ENCODE peak calls at places on chromosome 11, in six cellular contexts. I is A673, B is cardiac fibroblast, X is kidney epithelial cell, F is SK-N-SH, P is A549. H is an unnamed sample.

GRCh38 chr11:29093416-29093815 is 923.4 kb downstream of the KCNA4 start:
- DNase-seq in B (peak; percentile 55), I (no peak), P (peak; percentile 33), X (no peak), F (no peak), H (peak; percentile 35)

GRCh38 chr11:34972892-34973291 is 56.5 kb downstream of the PDHX start:
- DNase-seq in X (no peak), I (no peak), F (no peak), P (no peak), B (peak; percentile 21), H (peak; percentile 62)

GRCh38 chr11:119446871-119447663 is 24.1 kb upstream of the THY1 start:
- DNase-seq in F (no peak), X (no peak), I (no peak), B (no peak), P (no peak), H (no peak)

GRCh38 chr11:76919887-76920746 is 59.4 kb downstream of the ACER3 start:
- DNase-seq in B (peak; percentile 94), I (peak; percentile 94), F (peak; percentile 66), X (peak; percentile 57), P (peak; percentile 60), H (peak; percentile 70)

GRCh38 chr11:71381781-71382505 is 66.2 kb downstream of the DHCR7 start:
- DNase-seq in X (no peak), F (no peak), B (no peak), P (no peak), I (no peak), H (no peak)

GRCh38 chr11:133991101-133991500 is 34.3 kb upstream of the IGSF9B start:
- DNase-seq in P (no peak), X (no peak), B (no peak), I (no peak), F (no peak), H (no peak)

GRCh38 chr11:36116161-36116560 is 172.3 kb downstream of the LDLRAD3 start:
- DNase-seq in X (no peak), P (no peak), I (no peak), F (no peak), B (peak; percentile 51), H (no peak)

GRCh38 chr11:15893080-15893492 is 463.3 kb downstream of the SOX6 start:
- DNase-seq in F (peak; percentile 50), I (peak; percentile 54), B (peak; percentile 74), X (peak; percentile 31), P (no peak), H (peak; percentile 39)

GRCh38 chr11:69174841-69175240 is 19.1 kb downstream of the SMIM38 start:
- DNase-seq in B (no peak), F (no peak), X (no peak), I (no peak), P (no peak), H (no peak)

GRCh38 chr11:14189874-14190273 is 169.1 kb downstream of the RRAS2 start:
- DNase-seq in B (peak; percentile 61), I (no peak), X (no peak), F (no peak), P (no peak), H (no peak)

GRCh38 chr11:9130297-9130696 is 38.9 kb upstream of the SCUBE2 start:
- DNase-seq in B (no peak), F (no peak), X (no peak), I (no peak), P (no peak), H (no peak)

GRCh38 chr11:63212742-63213141 is 30.7 kb downstream of the SLC22A25 start:
- DNase-seq in X (no peak), F (peak; percentile 23), I (peak; percentile 66), B (peak; percentile 25), P (peak; percentile 26), H (no peak)

DNA sequence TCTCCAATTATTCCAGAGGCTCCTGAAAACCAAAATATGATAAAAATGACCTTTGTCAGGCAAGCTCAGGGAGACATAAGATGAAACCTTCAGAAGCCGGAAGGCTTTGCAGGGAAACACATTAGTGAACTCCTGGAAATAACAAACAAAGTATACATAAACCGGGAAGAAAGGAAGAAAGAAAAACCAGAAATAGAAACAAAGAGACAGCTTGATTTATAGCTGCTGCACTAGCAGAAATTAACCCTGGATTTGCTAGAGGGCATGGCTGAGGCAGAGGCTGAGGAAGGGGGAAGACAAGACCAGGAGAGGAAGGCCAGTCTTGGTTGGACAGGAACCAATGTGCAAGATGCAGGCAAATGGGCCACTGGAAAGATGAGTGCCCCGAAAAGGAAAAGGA is 33.3 kb downstream of the SLC22A25 start:
- DNase-seq in P (no peak), I (no peak), B (no peak), F (no peak), X (no peak), H (no peak)
- TF ChIP-seq CTCF in P (no peak), I (no peak), B (no peak), F (no peak), X (no peak), H (no peak)

GRCh38 chr11:85132839-85133238 is 494.3 kb downstream of the DLG2 start:
- DNase-seq in I (no peak), X (no peak), P (no peak), F (no peak), B (no peak), H (no peak)
- H3K4me3 ChIP-seq in I (no peak overlapping the region), X (peak overlapping the region; percentile 10), P (no peak overlapping the region), F (peak overlapping the region; percentile 5), B (no peak overlapping the region), H (no peak overlapping the region)

GRCh38 chr11:61762798-61763197 is 10.4 kb downstream of the MYRF start:
- DNase-seq in P (no peak), X (no peak), I (no peak), B (no peak), F (peak; percentile 79), H (no peak)

GRCh38 chr11:61763930-61764605 is 11.6 kb downstream of the MYRF start:
- DNase-seq in X (no peak), F (no peak), P (no peak), B (no peak), I (no peak), H (no peak)

GRCh38 chr11:61765550-61766253 is 13.3 kb downstream of the MYRF start:
- DNase-seq in B (no peak), I (no peak), P (no peak), X (no peak), F (no peak), H (no peak)

GRCh38 chr11:61766353-61766841 is 14.0 kb downstream of the MYRF start:
- DNase-seq in X (peak; percentile 61), I (no peak), B (no peak), F (no peak), P (no peak), H (no peak)

DNA sequence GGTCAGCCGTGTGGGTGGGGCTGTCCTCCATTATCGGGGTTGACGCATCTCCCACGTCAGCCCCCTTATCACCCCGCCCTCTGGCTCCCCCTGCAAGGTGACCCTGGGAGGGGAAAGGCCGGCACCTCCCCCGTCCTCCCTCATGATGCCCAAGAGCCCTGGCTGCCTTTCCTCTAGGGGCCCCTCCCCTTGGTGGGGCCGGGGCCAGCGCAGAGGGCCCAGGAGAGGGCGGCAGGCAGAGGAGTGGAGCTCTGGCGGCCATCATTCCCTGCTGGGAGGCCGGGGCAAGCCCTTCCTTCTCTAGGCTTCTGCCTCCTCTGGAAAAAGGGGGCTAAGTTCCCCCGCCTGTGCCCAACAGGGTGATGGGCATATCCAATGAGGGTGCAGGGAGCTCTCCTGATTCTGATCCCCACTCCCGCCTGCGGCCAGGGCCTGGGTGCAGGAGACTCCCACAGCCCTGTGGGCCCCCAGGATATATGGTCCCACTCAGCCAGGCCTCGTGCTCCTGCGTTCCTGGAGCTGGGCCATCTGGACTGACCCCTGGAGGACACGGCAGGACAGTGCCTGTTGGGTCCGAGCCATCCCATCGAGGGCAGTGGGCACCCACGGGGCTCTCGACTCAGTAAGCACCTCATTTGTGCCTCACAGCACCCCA is 12.3 kb downstream of the MYRF start:
- DNase-seq in P (no peak), B (peak; percentile 82), X (no peak), F (peak; percentile 88), I (no peak), H (no peak)
- TF ChIP-seq CTCF in P (no peak), B (no peak), X (no peak), F (no peak), I (no peak), H (no peak)

GRCh38 chr11:102116453-102117205 is 6.4 kb downstream of the YAP1 start:
- DNase-seq in P (no peak), X (no peak), B (peak; percentile 34), I (no peak), F (no peak), H (no peak)

GRCh38 chr11:102120006-102120405 is 9.8 kb downstream of the YAP1 start:
- DNase-seq in B (peak; percentile 45), X (no peak), F (no peak), I (no peak), P (peak; percentile 13), H (no peak)

GRCh38 chr11:102118937-102119336 is 8.7 kb downstream of the YAP1 start:
- DNase-seq in I (peak; percentile 82), X (no peak), P (no peak), F (no peak), B (no peak), H (no peak)

GRCh38 chr11:102115557-102115956 is 5.3 kb downstream of the YAP1 start:
- DNase-seq in P (peak; percentile 56), B (peak; percentile 52), X (peak; percentile 98), I (peak; percentile 54), F (no peak), H (no peak)

DNA sequence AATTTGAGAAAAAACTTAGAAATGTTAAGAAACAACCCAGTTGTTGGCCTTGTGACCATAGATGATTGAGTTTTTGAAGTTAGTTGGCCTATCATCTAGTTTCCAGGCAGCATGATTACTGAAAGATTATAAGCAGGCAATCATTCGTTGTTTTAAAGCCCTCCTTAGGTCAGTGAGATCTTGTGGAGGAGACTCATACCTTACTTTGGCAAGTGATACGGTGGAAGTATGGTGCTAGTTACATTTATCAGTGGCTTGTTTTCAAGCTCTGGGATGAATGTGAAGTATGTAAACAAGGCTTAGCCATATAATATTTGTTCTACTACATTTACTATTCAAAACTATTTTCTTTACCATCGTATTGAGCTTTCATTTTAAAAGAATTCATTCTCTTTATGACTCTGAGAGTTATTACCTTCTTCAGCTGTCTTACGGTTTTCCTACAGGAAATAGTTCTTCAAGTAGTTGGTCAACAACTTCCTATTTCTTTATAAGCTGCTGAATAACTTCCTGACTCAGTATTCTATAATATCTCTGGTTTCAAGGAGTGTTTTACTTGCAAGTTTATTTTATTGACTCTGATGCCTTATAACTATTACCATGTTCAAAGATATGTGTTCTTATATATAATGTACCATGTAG is 7.3 kb downstream of the YAP1 start:
- DNase-seq in B (peak; percentile 37), F (no peak), P (no peak), X (no peak), I (peak; percentile 86), H (no peak)
- H3K4me3 ChIP-seq in B (peak overlapping the region; percentile 1), F (peak overlapping the region; percentile 17), P (peak overlapping the region; percentile 8), X (no peak overlapping the region), I (peak overlapping the region; percentile 23), H (no peak overlapping the region)

DNA sequence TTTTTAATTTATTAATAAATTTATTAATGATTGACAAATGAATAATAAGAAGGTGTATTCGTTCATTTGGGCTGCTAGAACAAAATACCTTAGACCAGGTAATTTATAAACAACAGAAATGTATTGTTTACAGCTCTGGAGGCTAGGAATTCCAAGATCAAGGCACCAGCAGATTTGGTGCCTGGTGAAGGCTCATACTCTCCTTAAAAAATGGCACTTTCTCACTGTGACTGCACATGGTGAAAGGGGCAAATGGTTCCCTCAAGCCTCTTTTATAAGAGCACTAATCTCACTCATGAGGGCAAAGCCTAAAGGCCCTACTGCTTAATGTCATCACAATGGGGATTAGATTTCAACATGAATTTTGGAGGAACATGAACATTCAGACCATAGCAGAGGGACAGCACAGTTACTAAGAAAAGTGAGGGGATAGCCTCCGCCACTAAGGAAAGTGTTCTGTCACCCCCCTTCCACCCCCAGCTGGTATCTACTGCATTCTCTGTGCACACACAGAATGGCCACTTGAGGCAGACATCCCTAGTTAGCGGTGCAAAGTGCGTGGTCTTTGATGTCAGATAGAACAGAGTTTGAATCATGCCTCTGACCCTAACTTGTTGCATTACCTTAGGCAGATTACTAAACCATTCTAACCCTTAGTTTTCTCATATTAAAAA is 47.2 kb upstream of the CEP295 start:
- DNase-seq in X (no peak), I (peak; percentile 48), P (peak; percentile 8), B (no peak), F (peak; percentile 10), H (no peak)
- TF ChIP-seq CTCF in X (peak; percentile 35), I (peak; percentile 42), P (peak; percentile 9), B (peak; percentile 25), F (peak; percentile 28), H (no peak)

H was measured in AG09309.